ENCODE peak calls at places on chromosomes 2 and 18, in five cellular contexts. E is activated naive CD8-positive, alpha-beta T cell treated with anti-CD3 and anti-CD28 coated beads, Interleukin-2, amount 50 U/mL, for 24 hours; N is stomach; R is activated naive CD4-positive, alpha-beta T cell treated with Interleukin-2 at 50 U/mL for 16 hours; S is NCI-H748 treated with DMSO at 0.1 percent for 48 hours. C is an unnamed sample.

GRCh38 chr2:130834091-130834922 is 2.4 kb upstream of the ARHGEF4 start:
- DNase-seq in S (no peak), N (no peak), R (no peak), E (no peak), C (peak)

GRCh38 chr18:13245481-13246000 is 27.0 kb downstream of the LDLRAD4 start:
- DNase-seq in E (no peak), S (no peak), N (no peak), R (no peak), C (peak)

GRCh38 chr2:23967846-23968245 is 27.6 kb downstream of the UBXN2A start:
- DNase-seq in E (no peak), N (no peak), R (no peak), S (no peak), C (no peak)

GRCh38 chr2:163594572-163594971 is 141.2 kb downstream of the FIGN start:
- DNase-seq in N (no peak), R (no peak), S (no peak), E (no peak), C (no peak)

GRCh38 chr2:59892398-59892797 is 661.1 kb downstream of the BCL11A start:
- DNase-seq in R (no peak), E (no peak), S (peak), N (no peak), C (no peak)

GRCh38 chr2:182784777-182785176 is 68.7 kb downstream of the DNAJC10 start:
- DNase-seq in E (no peak), S (peak), N (no peak), R (no peak), C (no peak)

GRCh38 chr2:197011777-197012641 is 85.5 kb upstream of the PGAP1 start:
- DNase-seq in R (peak), E (no peak), N (no peak), S (peak), C (no peak)

GRCh38 chr2:199279146-199279545 is 178.6 kb downstream of the SATB2 start:
- DNase-seq in E (no peak), S (no peak), R (no peak), N (no peak), C (no peak)

GRCh38 chr2:20635096-20635475 is 15.8 kb downstream of the HS1BP3 start:
- DNase-seq in N (no peak), E (no peak), S (no peak), R (no peak), C (no peak)

GRCh38 chr18:70892381-70892780 is 603.5 kb downstream of the SOCS6 start:
- DNase-seq in E (no peak), N (no peak), R (no peak), S (no peak), C (no peak)

GRCh38 chr18:79912409-79912991 is 39.0 kb downstream of the SLC66A2 start:
- DNase-seq in S (no peak), E (peak), N (no peak), R (no peak), C (peak)

GRCh38 chr18:11149441-11150270 is at the start of gene PIEZO2:
- DNase-seq in N (peak), R (no peak), S (no peak), E (peak), C (peak)

GRCh38 chr2:238895361-238895882 is 47.5 kb downstream of the TWIST2 start:
- DNase-seq in S (no peak), R (no peak), E (no peak), N (no peak), C (no peak)